ENCODE peak calls at places on chromosomes 2 and 18, in five cellular contexts. H, O, N, Z and J are unnamed samples.

GRCh38 chr18:34840416-34840815 is 130.3 kb downstream of the DTNA start:
- DNase-seq in H (no peak), Z (no peak), N (no peak), O (no peak), J (peak; percentile 5)

GRCh38 chr2:47076586-47077441 is 78.3 kb downstream of the STPG4 start:
- DNase-seq in H (no peak), O (peak; percentile 79), N (no peak), Z (peak; percentile 86), J (peak; percentile 85)

GRCh38 chr2:224055101-224055500 is 16.0 kb upstream of the SERPINE2 start:
- DNase-seq in Z (peak; percentile 16), O (no peak), N (no peak), H (no peak), J (peak; percentile 33)

GRCh38 chr18:22469061-22469689 is 51.5 kb upstream of the CTAGE1 start:
- DNase-seq in O (no peak), Z (no peak), N (no peak), H (no peak), J (no peak)

GRCh38 chr2:96842600-96842999 is 1.2 kb downstream of the ANKRD23 start:
- DNase-seq in H (no peak), O (no peak), Z (no peak), N (peak; percentile 72), J (no peak)

GRCh38 chr2:11683966-11684365 is 14.0 kb upstream of the NTSR2 start:
- DNase-seq in H (no peak), O (no peak), Z (no peak), N (no peak), J (no peak)

GRCh38 chr2:152189622-152190495 is 14.3 kb upstream of the STAM2 start:
- DNase-seq in N (no peak), H (peak; percentile 36), O (peak; percentile 64), Z (peak; percentile 57), J (peak; percentile 75)

GRCh38 chr2:178517496-178517895 is 37.2 kb downstream of the PLEKHA3 start:
- DNase-seq in N (no peak), H (no peak), Z (no peak), O (no peak), J (no peak)

GRCh38 chr2:220504890-220505564 is 877.6 kb downstream of the SLC4A3 start:
- DNase-seq in O (peak; percentile 48), N (no peak), Z (peak; percentile 77), H (no peak), J (peak; percentile 93)

GRCh38 chr18:57839942-57840381 is 36.8 kb upstream of the ATP8B1 start:
- DNase-seq in O (no peak), N (no peak), H (no peak), Z (peak; percentile 65), J (peak; percentile 85)

GRCh38 chr2:38465789-38466127 is 88.7 kb upstream of the ATL2 start:
- DNase-seq in O (peak; percentile 43), Z (peak; percentile 34), N (no peak), H (no peak), J (peak; percentile 68)

GRCh38 chr2:10478298-10478625 is 30.1 kb upstream of the ODC1 start:
- DNase-seq in N (no peak), H (no peak), Z (no peak), O (no peak), J (no peak)

GRCh38 chr2:128313076-128313836 is 5.4 kb downstream of the HS6ST1 start:
- DNase-seq in H (no peak), Z (peak; percentile 45), N (no peak), O (peak; percentile 44), J (peak; percentile 36)

GRCh38 chr2:165697727-165698620 is 96.1 kb downstream of the GALNT3 start:
- DNase-seq in O (no peak), H (no peak), N (no peak), Z (no peak), J (no peak)

GRCh38 chr2:171523339-171523931 is 1.2 kb downstream of the CYBRD1 start:
- DNase-seq in Z (peak; percentile 54), N (peak; percentile 79), O (peak; percentile 65), H (peak; percentile 66), J (peak; percentile 64)

GRCh38 chr2:171522804-171523338 is 597 bp downstream of the CYBRD1 start:
- DNase-seq in Z (peak; percentile 32), O (peak; percentile 49), N (peak; percentile 36), H (peak; percentile 47), J (peak; percentile 30)

GRCh38 chr18:63302647-63303405 is 16.7 kb downstream of the BCL2 start:
- DNase-seq in N (no peak), Z (no peak), H (no peak), O (no peak), J (no peak)

GRCh38 chr2:192194065-192194865 is 468 bp downstream of the TMEFF2 start:
- DNase-seq in N (peak; percentile 19), Z (no peak), O (peak; percentile 36), H (no peak), J (peak; percentile 15)

GRCh38 chr2:104914509-104914908 is 60.6 kb downstream of the POU3F3 start:
- DNase-seq in Z (no peak), N (no peak), H (no peak), O (no peak), J (no peak)

GRCh38 chr18:8701546-8702118 is 3.7 kb upstream of the MTCL1 start:
- DNase-seq in Z (peak; percentile 56), O (peak; percentile 58), H (no peak), N (no peak), J (peak; percentile 65)

DNA sequence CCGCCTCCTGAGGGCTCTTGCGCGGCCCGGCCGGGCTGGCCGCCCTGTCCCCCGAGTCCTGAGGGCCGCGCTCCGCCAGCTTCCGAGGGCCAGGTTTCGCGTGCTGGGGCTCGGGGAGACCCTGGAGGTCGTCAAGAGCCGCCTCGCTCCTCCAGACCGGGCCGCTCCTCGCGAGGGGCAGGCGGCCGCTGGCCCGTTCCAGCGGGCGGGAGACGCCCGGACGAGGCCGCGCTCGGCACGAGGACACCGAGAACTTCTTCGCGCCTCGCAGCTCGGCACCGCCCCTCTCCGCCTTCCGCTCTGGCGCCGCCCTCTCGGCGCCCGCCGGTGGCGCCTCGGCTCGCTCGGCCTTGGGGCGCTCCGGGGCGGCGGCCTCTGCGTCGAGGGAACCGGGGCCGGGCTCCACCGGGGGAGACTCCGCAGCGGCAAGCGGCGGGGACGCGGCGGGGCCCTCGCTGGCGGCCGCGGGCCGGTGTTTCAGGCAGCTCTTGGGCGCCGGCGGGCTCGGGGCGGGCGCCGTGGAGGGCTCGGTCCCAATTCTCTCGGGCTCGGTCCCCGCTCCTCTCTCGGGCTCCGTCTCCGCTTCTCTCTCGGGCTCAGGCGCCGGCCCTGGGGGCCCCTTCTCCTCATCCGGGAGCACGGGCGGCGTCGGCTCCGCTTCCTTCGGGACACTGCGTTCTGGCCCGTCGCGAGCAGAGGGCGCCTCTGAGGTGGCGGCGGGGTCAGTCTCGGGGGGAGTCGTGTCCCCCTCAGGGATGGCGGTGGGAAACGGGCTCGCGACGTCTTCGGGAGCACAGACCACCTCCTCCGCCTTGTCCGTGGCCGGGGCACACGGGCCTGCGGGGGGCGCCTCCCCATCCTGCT is 91.6 kb upstream of the MGAT4A start:
- DNase-seq in N (peak; percentile 71), H (no peak), Z (no peak), O (peak; percentile 70), J (peak; percentile 26)
- TF ChIP-seq CTCF in N (peak; percentile 44), H (no peak), Z (no peak), O (peak; percentile 44), J (peak; percentile 33)

GRCh38 chr18:75248426-75249191 is 38.0 kb downstream of the TSHZ1 start:
- DNase-seq in Z (peak; percentile 24), H (no peak), O (no peak), N (no peak), J (no peak)
- H3K4me3 ChIP-seq in Z (peak overlapping the region; percentile 59), H (peak overlapping the region; percentile 39), O (peak overlapping the region; percentile 18), N (peak overlapping the region; percentile 61), J (peak overlapping the region; percentile 50)

DNA sequence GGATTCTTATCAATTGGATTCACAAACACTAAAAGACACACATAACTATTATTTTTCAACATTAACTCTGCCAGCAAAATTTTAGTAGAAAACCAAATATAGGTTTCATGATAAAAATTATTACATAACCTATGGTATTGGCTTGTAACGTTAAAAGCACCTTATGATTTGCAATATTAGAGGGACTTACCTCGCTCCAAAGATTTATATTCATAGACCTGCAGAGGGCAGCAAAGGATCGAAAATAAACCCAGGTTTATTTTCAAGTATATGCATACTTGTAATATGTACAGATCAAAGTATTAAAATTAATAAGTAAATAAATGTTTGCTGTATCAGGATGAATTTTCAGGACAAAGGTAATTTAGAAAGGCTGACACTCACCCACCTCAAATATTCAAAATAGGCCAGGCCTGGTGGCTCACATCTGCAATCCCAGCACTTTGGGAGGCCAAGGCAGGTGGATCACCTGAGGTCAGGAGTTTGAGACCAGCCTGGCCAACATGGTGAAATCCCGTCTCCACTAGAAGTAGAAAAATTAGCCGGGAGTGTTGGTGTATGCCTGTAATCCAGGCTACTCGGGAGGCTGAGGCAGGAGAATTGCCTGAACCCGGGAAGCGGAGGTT is 45.3 kb downstream of the LRPPRC start:
- DNase-seq in N (no peak), H (no peak), Z (peak; percentile 19), O (peak; percentile 42), J (peak; percentile 56)
- TF ChIP-seq CTCF in N (peak; percentile 45), H (no peak), Z (peak; percentile 35), O (peak; percentile 55), J (peak; percentile 37)

DNA sequence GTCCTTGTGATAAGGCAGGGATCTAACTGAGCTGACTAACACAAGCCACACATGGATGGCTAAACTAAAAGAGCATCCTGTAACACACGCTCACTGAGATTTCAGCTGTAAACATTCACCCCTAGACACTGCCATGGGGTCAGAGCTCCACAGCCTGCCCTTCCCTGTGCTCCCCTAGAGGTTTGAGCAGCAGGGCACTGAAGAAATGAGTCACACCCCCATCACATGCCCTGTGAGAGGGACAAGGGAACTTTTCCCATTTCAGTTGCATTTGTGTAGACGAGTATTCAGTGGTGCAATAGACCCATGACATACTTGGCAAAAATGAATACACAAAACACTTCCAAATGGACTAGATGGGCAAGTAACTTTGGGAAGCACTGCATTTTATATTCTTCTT is 402.4 kb upstream of the LRRTM1 start:
- DNase-seq in Z (no peak), H (no peak), N (no peak), O (no peak), J (no peak)
- H3K4me3 ChIP-seq in Z (no peak overlapping the region), H (no peak overlapping the region), N (no peak overlapping the region), O (no peak overlapping the region), J (no peak overlapping the region)